ENCODE peak calls at places on chromosomes 2 and 18, in ten cellular contexts. One of them, this sample, is unnamed.

GRCh38 chr18:8409151-8409550 is 200.1 kb upstream of the RAB12 start:
- DNase-seq in vagina: no peak
- DNase-seq in uterus: no peak
- DNase-seq in CD8-positive, alpha-beta T cell: no peak
- DNase-seq in MM.1S: no peak
- DNase-seq in transverse colon: no peak
- DNase-seq in GM06990: no peak
- DNase-seq in GM12865: no peak
- DNase-seq in AG09309: no peak
- DNase-seq in IMR-90: no peak
- DNase-seq in this sample: no peak

GRCh38 chr2:226797989-226798421 is 1.6 kb downstream of the IRS1 start:
- DNase-seq in vagina: no peak
- DNase-seq in uterus: no peak
- DNase-seq in IMR-90: peak; percentile 56
- DNase-seq in transverse colon: no peak
- DNase-seq in AG09309: no peak
- DNase-seq in GM12865: no peak
- DNase-seq in MM.1S: no peak
- DNase-seq in GM06990: no peak
- DNase-seq in CD8-positive, alpha-beta T cell: no peak
- DNase-seq in this sample: no peak

GRCh38 chr2:2647156-2647555 is 316.1 kb upstream of the MYT1L start:
- DNase-seq in GM12865: no peak
- DNase-seq in AG09309: no peak
- DNase-seq in MM.1S: peak; percentile 7
- DNase-seq in uterus: no peak
- DNase-seq in transverse colon: no peak
- DNase-seq in GM06990: no peak
- DNase-seq in IMR-90: peak; percentile 2
- DNase-seq in vagina: no peak
- DNase-seq in CD8-positive, alpha-beta T cell: no peak
- DNase-seq in this sample: no peak

GRCh38 chr18:40984856-40985255 is 970.2 kb upstream of the PIK3C3 start:
- DNase-seq in MM.1S: no peak
- DNase-seq in AG09309: no peak
- DNase-seq in vagina: no peak
- DNase-seq in IMR-90: peak; percentile 2
- DNase-seq in GM12865: no peak
- DNase-seq in uterus: no peak
- DNase-seq in transverse colon: no peak
- DNase-seq in GM06990: no peak
- DNase-seq in CD8-positive, alpha-beta T cell: no peak
- DNase-seq in this sample: no peak

GRCh38 chr2:111071480-111072143 is 49.1 kb upstream of the BCL2L11 start:
- DNase-seq in IMR-90: peak; percentile 73
- DNase-seq in transverse colon: no peak
- DNase-seq in vagina: no peak
- DNase-seq in MM.1S: no peak
- DNase-seq in AG09309: peak; percentile 5
- DNase-seq in uterus: no peak
- DNase-seq in GM12865: peak; percentile 43
- DNase-seq in GM06990: no peak
- DNase-seq in CD8-positive, alpha-beta T cell: no peak
- DNase-seq in this sample: peak; percentile 76

GRCh38 chr2:191246820-191247380 is 1.7 kb downstream of the MYO1B start:
- DNase-seq in GM12865: no peak
- DNase-seq in vagina: no peak
- DNase-seq in GM06990: no peak
- DNase-seq in MM.1S: no peak
- DNase-seq in uterus: peak; percentile 45
- DNase-seq in CD8-positive, alpha-beta T cell: no peak
- DNase-seq in AG09309: no peak
- DNase-seq in IMR-90: no peak
- DNase-seq in transverse colon: no peak
- DNase-seq in this sample: no peak

GRCh38 chr18:37565985-37566478 is 434 bp upstream of the CELF4 start:
- DNase-seq in uterus: no peak
- DNase-seq in MM.1S: no peak
- DNase-seq in GM12865: no peak
- DNase-seq in IMR-90: peak; percentile 5
- DNase-seq in vagina: no peak
- DNase-seq in CD8-positive, alpha-beta T cell: no peak
- DNase-seq in transverse colon: no peak
- DNase-seq in GM06990: no peak
- DNase-seq in AG09309: no peak
- DNase-seq in this sample: no peak

GRCh38 chr2:70113396-70114100 is 26.3 kb downstream of the PCBP1 start:
- DNase-seq in GM06990: no peak
- DNase-seq in GM12865: no peak
- DNase-seq in vagina: no peak
- DNase-seq in AG09309: no peak
- DNase-seq in IMR-90: no peak
- DNase-seq in transverse colon: no peak
- DNase-seq in uterus: no peak
- DNase-seq in CD8-positive, alpha-beta T cell: no peak
- DNase-seq in MM.1S: no peak
- DNase-seq in this sample: no peak

GRCh38 chr2:23504591-23504990 is 119.6 kb downstream of the KLHL29 start:
- DNase-seq in CD8-positive, alpha-beta T cell: no peak
- DNase-seq in IMR-90: no peak
- DNase-seq in vagina: no peak
- DNase-seq in uterus: no peak
- DNase-seq in GM06990: no peak
- DNase-seq in AG09309: no peak
- DNase-seq in GM12865: no peak
- DNase-seq in MM.1S: no peak
- DNase-seq in transverse colon: no peak
- DNase-seq in this sample: no peak

GRCh38 chr2:181781082-181781786 is 100.9 kb upstream of the NEUROD1 start:
- DNase-seq in MM.1S: no peak
- DNase-seq in AG09309: no peak
- DNase-seq in IMR-90: no peak
- DNase-seq in GM06990: no peak
- DNase-seq in vagina: no peak
- DNase-seq in transverse colon: peak; percentile 65
- DNase-seq in uterus: no peak
- DNase-seq in CD8-positive, alpha-beta T cell: no peak
- DNase-seq in GM12865: no peak
- DNase-seq in this sample: no peak

GRCh38 chr2:54665436-54665856 is 58.0 kb upstream of the EML6 start:
- DNase-seq in AG09309: no peak
- DNase-seq in GM12865: peak; percentile 60
- DNase-seq in CD8-positive, alpha-beta T cell: peak; percentile 7
- DNase-seq in transverse colon: peak; percentile 62
- DNase-seq in GM06990: no peak
- DNase-seq in IMR-90: peak; percentile 68
- DNase-seq in vagina: no peak
- DNase-seq in MM.1S: peak; percentile 58
- DNase-seq in uterus: no peak
- DNase-seq in this sample: no peak

DNA sequence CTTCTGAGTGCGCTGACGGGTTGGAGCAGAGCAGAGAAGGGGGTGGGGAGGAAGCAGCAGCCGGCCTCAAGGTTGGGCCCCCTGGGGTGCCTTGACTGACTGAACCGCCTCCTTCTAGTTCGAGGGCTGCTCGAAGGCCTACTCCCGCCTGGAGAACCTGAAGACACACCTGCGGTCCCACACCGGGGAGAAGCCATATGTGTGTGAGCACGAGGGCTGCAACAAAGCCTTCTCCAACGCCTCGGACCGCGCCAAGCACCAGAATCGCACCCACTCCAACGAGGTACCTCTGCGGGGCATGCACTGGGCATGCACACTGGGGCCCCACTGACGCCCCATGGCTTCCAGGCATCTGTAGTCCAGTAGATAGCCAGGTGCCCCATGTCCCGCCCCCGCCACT is 246.9 kb downstream of the GLI2 start:
- DNase-seq in GM12865: no peak
- DNase-seq in GM06990: no peak
- DNase-seq in AG09309: no peak
- DNase-seq in transverse colon: no peak
- DNase-seq in CD8-positive, alpha-beta T cell: no peak
- DNase-seq in vagina: no peak
- DNase-seq in MM.1S: no peak
- DNase-seq in uterus: no peak
- DNase-seq in IMR-90: no peak
- DNase-seq in this sample: no peak
- TF ChIP-seq CTCF in GM12865: no peak
- TF ChIP-seq CTCF in GM06990: no peak
- TF ChIP-seq CTCF in AG09309: no peak
- TF ChIP-seq CTCF in transverse colon: no peak
- TF ChIP-seq CTCF in CD8-positive, alpha-beta T cell: no peak
- TF ChIP-seq CTCF in vagina: no peak
- TF ChIP-seq CTCF in MM.1S: no peak
- TF ChIP-seq CTCF in uterus: no peak
- TF ChIP-seq CTCF in IMR-90: no peak
- TF ChIP-seq CTCF in this sample: no peak

DNA sequence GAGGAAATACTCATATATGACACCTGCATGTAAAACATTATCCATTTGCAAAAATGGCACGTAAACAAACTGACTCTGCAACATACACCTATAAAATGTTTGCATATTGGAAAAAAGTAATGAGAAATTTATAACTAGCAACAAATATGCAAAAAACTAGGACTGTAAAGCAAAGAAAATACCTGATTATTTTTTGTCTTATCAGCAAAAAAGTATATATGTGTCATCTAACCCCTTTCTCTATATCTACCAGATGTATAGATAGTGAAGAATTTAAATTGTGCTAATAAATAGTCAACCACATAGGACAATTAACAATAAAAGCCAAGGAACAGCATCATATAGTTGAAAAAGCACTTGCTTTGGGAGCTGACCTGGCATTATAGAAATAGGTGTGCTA is 543.8 kb downstream of the LRP1B start:
- DNase-seq in CD8-positive, alpha-beta T cell: no peak
- DNase-seq in IMR-90: no peak
- DNase-seq in GM06990: no peak
- DNase-seq in vagina: no peak
- DNase-seq in MM.1S: no peak
- DNase-seq in uterus: no peak
- DNase-seq in GM12865: no peak
- DNase-seq in AG09309: no peak
- DNase-seq in transverse colon: no peak
- DNase-seq in this sample: no peak
- H3K4me3 ChIP-seq in CD8-positive, alpha-beta T cell: no peak overlapping the region
- H3K4me3 ChIP-seq in IMR-90: no peak overlapping the region
- H3K4me3 ChIP-seq in GM06990: no peak overlapping the region
- H3K4me3 ChIP-seq in vagina: no peak overlapping the region
- H3K4me3 ChIP-seq in MM.1S: no peak overlapping the region
- H3K4me3 ChIP-seq in uterus: no peak overlapping the region
- H3K4me3 ChIP-seq in GM12865: no peak overlapping the region
- H3K4me3 ChIP-seq in AG09309: no peak overlapping the region
- H3K4me3 ChIP-seq in transverse colon: no peak overlapping the region
- H3K4me3 ChIP-seq in this sample: no peak overlapping the region

GRCh38 chr18:60092073-60092472 is 192.3 kb downstream of the PMAIP1 start:
- DNase-seq in GM06990: no peak
- DNase-seq in transverse colon: no peak
- DNase-seq in GM12865: no peak
- DNase-seq in uterus: no peak
- DNase-seq in vagina: no peak
- DNase-seq in IMR-90: no peak
- DNase-seq in CD8-positive, alpha-beta T cell: no peak
- DNase-seq in AG09309: peak; percentile 8
- DNase-seq in MM.1S: no peak
- DNase-seq in this sample: no peak

DNA sequence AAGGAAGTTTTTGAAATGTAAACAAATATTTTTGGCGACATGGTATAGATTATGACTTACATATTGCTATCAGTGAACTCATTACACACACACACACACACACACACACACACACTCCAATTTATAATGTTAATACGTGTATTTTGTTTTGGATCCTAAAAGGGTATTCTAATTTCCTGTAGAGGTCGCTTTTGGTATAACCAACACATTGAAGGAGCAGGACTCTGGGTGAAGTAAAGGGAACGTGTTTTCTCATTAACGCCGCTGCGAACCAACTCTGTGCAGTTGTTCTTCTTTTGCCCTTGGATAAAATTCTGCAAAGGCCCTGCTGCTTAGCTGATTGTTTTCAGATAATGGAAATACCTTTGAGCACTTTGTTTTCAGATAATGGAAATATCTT is 190.4 kb downstream of the PMAIP1 start:
- DNase-seq in vagina: no peak
- DNase-seq in GM06990: no peak
- DNase-seq in CD8-positive, alpha-beta T cell: no peak
- DNase-seq in AG09309: no peak
- DNase-seq in MM.1S: no peak
- DNase-seq in GM12865: peak; percentile 11
- DNase-seq in transverse colon: no peak
- DNase-seq in uterus: no peak
- DNase-seq in IMR-90: no peak
- DNase-seq in this sample: no peak
- TF ChIP-seq CTCF in vagina: no peak
- TF ChIP-seq CTCF in GM06990: peak; percentile 18
- TF ChIP-seq CTCF in CD8-positive, alpha-beta T cell: no peak
- TF ChIP-seq CTCF in AG09309: no peak
- TF ChIP-seq CTCF in MM.1S: no peak
- TF ChIP-seq CTCF in GM12865: peak; percentile 9
- TF ChIP-seq CTCF in transverse colon: no peak
- TF ChIP-seq CTCF in uterus: no peak
- TF ChIP-seq CTCF in IMR-90: no peak
- TF ChIP-seq CTCF in this sample: peak; percentile 26

GRCh38 chr2:173400760-173401159 is 46.1 kb downstream of the CDCA7 start:
- DNase-seq in GM06990: no peak
- DNase-seq in GM12865: peak; percentile 45
- DNase-seq in MM.1S: no peak
- DNase-seq in AG09309: no peak
- DNase-seq in IMR-90: no peak
- DNase-seq in vagina: no peak
- DNase-seq in CD8-positive, alpha-beta T cell: no peak
- DNase-seq in uterus: no peak
- DNase-seq in transverse colon: no peak
- DNase-seq in this sample: no peak

GRCh38 chr2:173399229-173399628 is 44.6 kb downstream of the CDCA7 start:
- DNase-seq in CD8-positive, alpha-beta T cell: no peak
- DNase-seq in vagina: no peak
- DNase-seq in GM06990: no peak
- DNase-seq in IMR-90: no peak
- DNase-seq in uterus: no peak
- DNase-seq in GM12865: no peak
- DNase-seq in MM.1S: no peak
- DNase-seq in AG09309: no peak
- DNase-seq in transverse colon: no peak
- DNase-seq in this sample: no peak

GRCh38 chr2:173405171-173405750 is 50.6 kb downstream of the CDCA7 start:
- DNase-seq in CD8-positive, alpha-beta T cell: no peak
- DNase-seq in AG09309: no peak
- DNase-seq in GM12865: peak; percentile 7
- DNase-seq in transverse colon: no peak
- DNase-seq in IMR-90: no peak
- DNase-seq in GM06990: no peak
- DNase-seq in MM.1S: no peak
- DNase-seq in uterus: no peak
- DNase-seq in vagina: no peak
- DNase-seq in this sample: no peak

GRCh38 chr2:173401716-173402326 is 47.1 kb downstream of the CDCA7 start:
- DNase-seq in uterus: no peak
- DNase-seq in transverse colon: no peak
- DNase-seq in MM.1S: no peak
- DNase-seq in GM06990: no peak
- DNase-seq in IMR-90: peak; percentile 8
- DNase-seq in vagina: no peak
- DNase-seq in GM12865: no peak
- DNase-seq in CD8-positive, alpha-beta T cell: no peak
- DNase-seq in AG09309: no peak
- DNase-seq in this sample: no peak

GRCh38 chr2:173402405-173402974 is 47.8 kb downstream of the CDCA7 start:
- DNase-seq in GM12865: peak; percentile 86
- DNase-seq in MM.1S: peak; percentile 84
- DNase-seq in GM06990: peak; percentile 40
- DNase-seq in CD8-positive, alpha-beta T cell: peak; percentile 61
- DNase-seq in uterus: peak; percentile 85
- DNase-seq in IMR-90: peak; percentile 79
- DNase-seq in AG09309: peak; percentile 34
- DNase-seq in vagina: no peak
- DNase-seq in transverse colon: peak; percentile 81
- DNase-seq in this sample: peak; percentile 47
- H3K4me3 ChIP-seq in GM12865: no peak overlapping the region
- H3K4me3 ChIP-seq in MM.1S: no peak overlapping the region
- H3K4me3 ChIP-seq in GM06990: no peak overlapping the region
- H3K4me3 ChIP-seq in CD8-positive, alpha-beta T cell: no peak overlapping the region
- H3K4me3 ChIP-seq in uterus: peak overlapping the region; percentile 1
- H3K4me3 ChIP-seq in IMR-90: no peak overlapping the region
- H3K4me3 ChIP-seq in AG09309: peak overlapping the region; percentile 21
- H3K4me3 ChIP-seq in vagina: peak overlapping the region; percentile 37
- H3K4me3 ChIP-seq in transverse colon: no peak overlapping the region
- H3K4me3 ChIP-seq in this sample: peak overlapping the region; percentile 13

This sample was measured in retinal pigment epithelial cell.